ENCODE peak calls at places on chromosomes 5 and 9, in eight cellular contexts. I, C, L, E, K, T, A and W are unnamed samples.

GRCh38 chr9:29806941-29807625 is 2233.8 kb upstream of the C9orf72 start:
- DNase-seq in I (no peak), C (no peak), L (no peak), E (peak; percentile 87), K (no peak), T (no peak), A (no peak), W (no peak)

GRCh38 chr9:114501786-114502682 is 3.2 kb downstream of the WHRN start:
- DNase-seq in I (no peak), C (no peak), L (no peak), E (peak; percentile 62), K (no peak), T (no peak), A (peak; percentile 18), W (no peak)

GRCh38 chr9:133000842-133001241 is 22.3 kb downstream of the GFI1B start:
- DNase-seq in I (no peak), C (no peak), L (no peak), E (no peak), K (no peak), T (no peak), A (no peak), W (no peak)

GRCh38 chr9:34124103-34124502 is 2.4 kb downstream of the DCAF12 start:
- DNase-seq in I (no peak), C (no peak), L (no peak), E (peak; percentile 33), K (no peak), T (no peak), A (no peak), W (no peak)

GRCh38 chr5:55306641-55307382 is 682 bp downstream of the DHX29 start:
- DNase-seq in I (no peak), C (no peak), L (no peak), E (peak; percentile 24), K (no peak), T (no peak), A (no peak), W (no peak)

GRCh38 chr5:22649076-22649475 is 204.1 kb downstream of the CDH12 start:
- DNase-seq in I (peak; percentile 46), C (no peak), L (no peak), E (peak; percentile 79), K (no peak), T (peak; percentile 55), A (no peak), W (no peak)

GRCh38 chr5:120678279-120678678 is 214.2 kb downstream of the PRR16 start:
- DNase-seq in I (no peak), C (no peak), L (no peak), E (no peak), K (no peak), T (no peak), A (no peak), W (no peak)

GRCh38 chr9:33315371-33315770 is 25.1 kb downstream of the NFX1 start:
- DNase-seq in I (no peak), C (no peak), L (no peak), E (no peak), K (no peak), T (no peak), A (no peak), W (no peak)

GRCh38 chr9:107597743-107598217 is 108.2 kb upstream of the KLF4 start:
- DNase-seq in I (peak; percentile 22), C (no peak), L (peak; percentile 77), E (no peak), K (no peak), T (no peak), A (no peak), W (no peak)

GRCh38 chr9:131719262-131719908 is 20.5 kb downstream of the RAPGEF1 start:
- DNase-seq in I (no peak), C (no peak), L (no peak), E (no peak), K (no peak), T (no peak), A (no peak), W (no peak)

GRCh38 chr5:28344803-28345433 is 1306.5 kb upstream of the CDH9 start:
- DNase-seq in I (peak; percentile 13), C (peak; percentile 32), L (no peak), E (peak; percentile 77), K (no peak), T (no peak), A (no peak), W (no peak)

GRCh38 chr5:912356-913091 is 19.8 kb downstream of the TRIP13 start:
- DNase-seq in I (no peak), C (no peak), L (no peak), E (peak; percentile 100), K (no peak), T (peak; percentile 53), A (peak; percentile 87), W (peak; percentile 53)

GRCh38 chr5:90434116-90434714 is 24.7 kb upstream of the CETN3 start:
- DNase-seq in I (peak; percentile 76), C (peak; percentile 54), L (peak; percentile 46), E (peak; percentile 49), K (no peak), T (peak; percentile 33), A (no peak), W (peak; percentile 33)

GRCh38 chr9:131982683-131983239 is 96.9 kb downstream of the MED27 start:
- DNase-seq in I (no peak), C (no peak), L (no peak), E (no peak), K (no peak), T (no peak), A (no peak), W (no peak)

GRCh38 chr5:14879985-14880589 is 8.5 kb upstream of the ANKH start:
- DNase-seq in I (no peak), C (no peak), L (no peak), E (no peak), K (no peak), T (no peak), A (no peak), W (no peak)

GRCh38 chr5:143194713-143195112 is 208.8 kb downstream of the NR3C1 start:
- DNase-seq in I (no peak), C (no peak), L (no peak), E (no peak), K (no peak), T (no peak), A (no peak), W (no peak)

GRCh38 chr5:107501965-107502691 is 168.6 kb downstream of the EFNA5 start:
- DNase-seq in I (no peak), C (no peak), L (no peak), E (peak; percentile 40), K (no peak), T (no peak), A (no peak), W (no peak)

GRCh38 chr9:78904686-78905085 is 607.8 kb downstream of the PSAT1 start:
- DNase-seq in I (no peak), C (no peak), L (no peak), E (peak; percentile 85), K (no peak), T (no peak), A (no peak), W (no peak)

GRCh38 chr5:66967826-66968262 is 228.8 kb downstream of the CD180 start:
- DNase-seq in I (no peak), C (no peak), L (no peak), E (peak; percentile 36), K (no peak), T (peak; percentile 58), A (no peak), W (no peak)

GRCh38 chr9:133813749-133814585 is 75.8 kb upstream of the SARDH start:
- DNase-seq in I (no peak), C (no peak), L (no peak), E (no peak), K (no peak), T (no peak), A (no peak), W (no peak)

GRCh38 chr9:23674016-23674585 is 151.9 kb downstream of the ELAVL2 start:
- DNase-seq in I (no peak), C (no peak), L (no peak), E (peak; percentile 20), K (no peak), T (no peak), A (no peak), W (no peak)

GRCh38 chr9:121350993-121351561 is 19.0 kb downstream of the STOM start:
- DNase-seq in I (peak; percentile 73), C (no peak), L (peak; percentile 68), E (peak; percentile 83), K (peak; percentile 88), T (peak; percentile 77), A (peak; percentile 84), W (no peak)

GRCh38 chr5:159211712-159212111 is 2.4 kb upstream of the RNF145 start:
- DNase-seq in I (peak; percentile 32), C (no peak), L (peak; percentile 48), E (no peak), K (no peak), T (no peak), A (no peak), W (no peak)

GRCh38 chr9:136117291-136118060 is 1.2 kb downstream of the TMEM250 start:
- DNase-seq in I (peak; percentile 18), C (no peak), L (peak; percentile 72), E (no peak), K (no peak), T (peak; percentile 63), A (no peak), W (no peak)

GRCh38 chr9:108953983-108954574 is 19.9 kb downstream of the ABITRAM start:
- DNase-seq in I (no peak), C (no peak), L (no peak), E (peak; percentile 63), K (no peak), T (no peak), A (peak; percentile 29), W (no peak)

GRCh38 chr5:179203248-179203647 is 142.0 kb downstream of the ADAMTS2 start:
- DNase-seq in I (no peak), C (no peak), L (no peak), E (no peak), K (no peak), T (no peak), A (no peak), W (no peak)
- TF ChIP-seq CTCF in I (no peak), C (no peak), L (no peak), E (no peak), K (no peak), T (no peak), A (no peak), W (no peak)

DNA sequence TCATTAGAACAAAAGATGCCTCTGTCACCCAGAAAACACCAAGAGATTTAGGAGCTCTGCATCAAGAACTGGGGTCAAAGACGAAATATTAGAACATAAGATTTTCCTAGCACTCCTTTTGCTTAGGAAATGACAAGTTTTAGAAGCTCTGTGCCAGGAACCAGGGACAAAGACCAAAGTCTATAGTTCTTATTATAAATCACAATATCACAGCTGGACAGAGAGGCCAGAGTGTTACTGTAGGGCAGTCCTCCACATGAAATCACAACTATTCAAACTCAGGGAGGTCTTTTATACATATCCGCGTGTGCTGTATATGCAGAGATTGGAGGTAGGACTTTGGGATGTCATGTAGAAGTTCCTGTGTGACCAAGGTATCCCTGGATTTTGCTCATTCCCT is 116.7 kb upstream of the SAP30L start:
- DNase-seq in I (no peak), C (no peak), L (no peak), E (no peak), K (no peak), T (no peak), A (no peak), W (no peak)
- TF ChIP-seq CTCF in I (no peak), C (no peak), L (no peak), E (no peak), K (no peak), T (no peak), A (no peak), W (no peak)

GRCh38 chr5:151463137-151464029 is 16.0 kb downstream of the SLC36A1 start:
- DNase-seq in I (no peak), C (peak; percentile 59), L (peak; percentile 47), E (no peak), K (no peak), T (no peak), A (no peak), W (no peak)
- TF ChIP-seq CTCF in I (no peak), C (peak; percentile 69), L (peak; percentile 54), E (peak; percentile 51), K (no peak), T (no peak), A (peak; percentile 31), W (peak; percentile 15)

GRCh38 chr9:100598641-100599145 is 20.8 kb downstream of the CAVIN4 start:
- DNase-seq in I (peak; percentile 87), C (peak; percentile 88), L (peak; percentile 90), E (peak; percentile 86), K (peak; percentile 90), T (peak; percentile 88), A (no peak), W (peak; percentile 74)
- TF ChIP-seq CTCF in I (no peak), C (no peak), L (no peak), E (no peak), K (no peak), T (no peak), A (no peak), W (no peak)